ENCODE peak calls at places on chromosome 20, in nine cellular contexts. T is CD4-positive, alpha-beta T cell; X is body of pancreas; L is sigmoid colon; R is endothelial cell; P is mammary epithelial cell; N is AG09309; M is Peyer's patch; F is fibroblast of lung. A is an unnamed sample.
A peak's percentile ranks its signal among the peaks of the same experiment; 100 is the strongest.

GRCh38 chr20:400451-401275 is 7.4 kb upstream of the RBCK1 start:
- DNase-seq in X (no peak), L (no peak), N (no peak), T (no peak), R (no peak), F (no peak), P (peak; percentile 68), M (no peak), A (no peak)

GRCh38 chr20:48544402-48545333 is 283.1 kb downstream of the PREX1 start:
- DNase-seq in N (no peak), R (no peak), X (no peak), L (no peak), T (no peak), F (no peak), P (no peak), M (no peak), A (no peak)

GRCh38 chr20:19973920-19974620 is 43.1 kb upstream of the NAA20 start:
- DNase-seq in F (peak; percentile 75), R (no peak), X (peak; percentile 49), T (no peak), L (peak; percentile 93), M (peak; percentile 26), P (peak; percentile 79), N (no peak), A (peak; percentile 90)

GRCh38 chr20:11777861-11778570 is 139.7 kb upstream of the BTBD3 start:
- DNase-seq in L (no peak), X (no peak), R (no peak), N (no peak), M (no peak), P (no peak), F (peak; percentile 48), T (no peak), A (peak; percentile 9)

GRCh38 chr20:35395728-35396127 is 16.0 kb downstream of the UQCC1 start:
- DNase-seq in T (no peak), R (no peak), M (no peak), L (no peak), P (no peak), X (peak; percentile 31), F (peak; percentile 94), N (peak; percentile 79), A (no peak)

GRCh38 chr20:47031821-47032220 is 137.2 kb downstream of the EYA2 start:
- DNase-seq in N (no peak), X (no peak), L (no peak), P (no peak), T (no peak), M (no peak), R (no peak), F (no peak), A (no peak)

GRCh38 chr20:32453467-32454163 is 95.5 kb downstream of the ASXL1 start:
- DNase-seq in L (peak; percentile 60), N (no peak), P (no peak), R (no peak), X (no peak), T (no peak), M (no peak), F (no peak), A (no peak)

GRCh38 chr20:56386219-56386618 is 5.8 kb downstream of the AURKA start:
- DNase-seq in M (no peak), L (no peak), X (no peak), F (no peak), R (no peak), T (no peak), N (no peak), P (no peak), A (no peak)

GRCh38 chr20:56953055-56953586 is 313.3 kb downstream of the BMP7 start:
- DNase-seq in X (no peak), R (no peak), N (no peak), F (no peak), T (no peak), M (no peak), P (no peak), L (no peak), A (no peak)

GRCh38 chr20:60395993-60396392 is 437.8 kb downstream of the CDH26 start:
- DNase-seq in T (no peak), F (no peak), M (no peak), P (no peak), R (no peak), L (no peak), X (no peak), N (no peak), A (no peak)

DNA sequence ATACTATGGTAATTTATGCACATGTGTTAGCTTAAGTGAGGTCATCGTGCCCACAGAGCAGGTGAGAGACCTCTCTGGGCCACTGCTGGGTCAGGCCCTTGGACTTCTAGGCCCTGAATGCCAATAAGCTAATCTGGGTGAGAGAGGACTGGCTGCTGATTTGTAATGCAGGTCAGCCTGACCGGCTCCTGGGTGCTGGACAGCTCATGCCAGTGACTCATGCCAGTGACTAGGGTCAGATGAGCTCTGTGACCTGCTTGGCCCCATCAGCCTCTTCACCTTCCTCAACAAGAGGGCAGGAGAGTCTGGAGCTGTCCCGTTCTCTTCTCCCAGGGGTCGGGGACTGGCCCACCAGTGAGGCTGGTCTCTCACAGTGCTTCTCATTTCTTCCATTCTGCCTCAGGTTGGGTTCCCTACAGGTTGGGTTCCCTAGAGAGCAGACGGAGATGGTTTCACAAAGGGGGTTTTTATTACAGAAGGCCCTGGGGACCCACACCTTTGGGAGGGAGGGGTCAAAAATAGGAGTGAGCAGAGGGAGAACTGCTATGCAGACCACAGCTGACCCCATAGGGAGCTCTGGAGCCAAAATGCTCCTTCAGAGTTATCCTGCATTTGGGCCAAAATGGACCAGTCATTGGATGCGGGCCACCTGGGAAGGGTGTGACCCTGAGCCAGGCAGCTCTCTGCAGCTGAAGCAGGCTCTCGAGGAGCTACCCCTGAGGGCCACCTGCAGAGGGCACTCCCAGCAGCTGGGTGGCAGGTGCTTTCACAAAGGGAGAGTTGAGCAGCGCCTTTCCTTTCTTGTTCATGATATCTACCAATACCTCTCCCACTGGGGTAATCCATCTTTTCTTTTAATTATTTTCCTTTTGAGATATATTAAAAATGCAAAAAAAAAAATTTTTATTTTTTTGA is 2.2 kb upstream of the OXT start:
- DNase-seq in N (no peak), L (no peak), X (no peak), R (no peak), F (no peak), T (peak; percentile 39), M (no peak), P (no peak), A (no peak)
- TF ChIP-seq CTCF in N (no peak), L (no peak), X (no peak), R (no peak), F (no peak), T (peak; percentile 28), M (peak; percentile 20), P (no peak), A (no peak)

DNA sequence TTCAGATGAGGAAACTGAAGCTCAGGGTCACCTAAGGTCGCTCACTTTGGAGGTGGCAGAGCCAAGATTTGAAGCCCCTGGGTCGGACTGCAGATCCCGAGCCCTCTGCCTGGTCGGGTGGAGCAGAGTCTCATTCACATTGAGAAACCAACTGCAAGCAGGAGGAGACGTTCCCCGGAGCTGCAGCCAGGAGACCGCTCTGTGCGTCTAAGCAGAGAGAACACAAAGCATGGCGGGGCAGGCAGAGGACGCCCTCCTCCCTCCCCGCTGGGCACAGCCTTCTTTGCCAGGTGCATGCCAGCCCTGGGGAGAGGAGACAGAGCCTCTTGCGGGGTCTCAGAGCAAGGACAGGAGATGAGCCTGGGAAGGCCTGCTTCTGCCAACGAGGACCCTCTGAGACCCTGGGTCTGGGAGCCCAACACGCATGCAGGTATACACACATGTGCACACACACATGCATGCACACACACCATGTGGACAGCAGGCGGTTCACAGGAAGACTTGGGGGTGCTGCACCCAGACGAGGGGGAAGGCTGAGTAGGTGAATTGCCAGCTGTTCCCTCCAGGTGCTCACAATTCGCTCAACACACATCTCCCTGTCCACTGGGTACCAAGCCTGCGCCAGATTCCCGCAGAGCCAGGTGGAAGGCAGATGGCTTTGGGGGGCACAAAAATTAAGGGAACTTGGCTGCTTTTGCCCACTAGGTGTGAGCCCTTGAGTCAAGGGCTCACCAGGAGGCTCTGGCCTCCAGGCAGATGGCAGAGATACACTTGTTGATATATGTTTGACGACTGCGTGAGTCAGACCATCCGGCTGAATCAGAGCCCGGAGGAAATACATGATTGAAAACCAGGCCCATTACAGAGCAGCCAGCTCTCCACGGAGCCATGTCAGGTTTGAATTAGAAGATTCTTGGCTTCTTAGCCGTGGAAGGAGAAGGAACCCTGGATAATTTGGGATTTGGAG is 5.5 kb upstream of the NTSR1 start:
- DNase-seq in X (no peak), F (peak; percentile 86), R (no peak), L (peak; percentile 83), M (no peak), T (no peak), N (peak; percentile 64), P (peak; percentile 89), A (peak; percentile 94)
- TF ChIP-seq CTCF in X (no peak), F (peak; percentile 36), R (no peak), L (peak; percentile 63), M (no peak), T (no peak), N (peak; percentile 58), P (peak; percentile 65), A (peak; percentile 53)

GRCh38 chr20:44572551-44573500 is 9.6 kb upstream of the PKIG start:
- DNase-seq in R (no peak), T (no peak), F (peak; percentile 94), P (peak; percentile 85), M (no peak), L (peak; percentile 86), N (peak; percentile 88), X (no peak), A (peak; percentile 85)
- TF ChIP-seq CTCF in R (no peak), T (no peak), F (no peak), P (no peak), M (no peak), L (no peak), N (no peak), X (no peak), A (no peak)

GRCh38 chr20:33915726-33916331 is 77.9 kb upstream of the RALY start:
- DNase-seq in M (peak; percentile 44), N (no peak), R (peak; percentile 46), T (peak; percentile 31), X (peak; percentile 58), F (no peak), P (peak; percentile 15), L (no peak), A (peak; percentile 47)
- TF ChIP-seq CTCF in M (peak; percentile 64), N (peak; percentile 56), R (peak; percentile 65), T (peak; percentile 67), X (peak; percentile 32), F (peak; percentile 45), P (peak; percentile 74), L (peak; percentile 19), A (peak; percentile 50)

DNA sequence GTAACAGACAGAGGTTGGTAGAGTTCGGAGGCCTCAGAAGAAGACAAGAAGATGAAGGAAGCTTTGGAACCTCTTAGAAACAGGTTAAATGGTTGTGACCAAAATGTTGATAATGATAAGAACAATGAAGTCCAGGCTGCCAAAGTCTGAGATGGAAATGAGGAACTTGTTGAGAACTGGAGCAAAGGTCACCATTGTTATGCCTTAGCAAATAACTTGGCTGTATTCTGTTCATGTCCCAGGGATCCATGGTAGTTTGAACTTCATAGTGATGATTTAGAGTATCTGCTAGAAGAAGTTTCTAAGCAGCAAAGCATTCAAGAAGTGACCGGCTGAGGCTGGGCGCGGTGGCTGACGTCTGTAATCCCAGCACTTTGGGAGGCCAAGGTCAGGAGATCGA is 11.1 kb upstream of the LSM14B start:
- DNase-seq in F (no peak), P (no peak), L (no peak), X (no peak), M (no peak), R (no peak), T (no peak), N (no peak), A (no peak)
- TF ChIP-seq CTCF in F (no peak), P (no peak), L (no peak), X (no peak), M (no peak), R (no peak), T (no peak), N (no peak), A (no peak)

GRCh38 chr20:44790994-44791393 is 19.4 kb downstream of the RIMS4 start:
- DNase-seq in L (no peak), T (no peak), M (no peak), R (no peak), X (no peak), P (no peak), N (no peak), F (no peak), A (no peak)
- TF ChIP-seq CTCF in L (no peak), T (no peak), M (no peak), R (no peak), X (no peak), P (no peak), N (no peak), F (no peak), A (no peak)

A was measured in MCF 10A.